ENCODE peak calls at places on chromosomes 1 and 21, in six cellular contexts. One of them, this sample, is unnamed.

GRCh38 chr1:29698033-29698432 is 461.7 kb downstream of the PTPRU start:
- DNase-seq in astrocyte: peak
- DNase-seq in breast epithelium: no peak
- DNase-seq in colonic mucosa: peak
- DNase-seq in right lobe of liver: peak
- DNase-seq in testis: no peak
- DNase-seq in this sample: no peak

GRCh38 chr1:222399197-222399596 is 148.7 kb downstream of the HHIPL2 start:
- DNase-seq in astrocyte: no peak
- DNase-seq in breast epithelium: no peak
- DNase-seq in colonic mucosa: no peak
- DNase-seq in right lobe of liver: no peak
- DNase-seq in testis: no peak
- DNase-seq in this sample: no peak

GRCh38 chr21:35840197-35840799 is 220.0 kb downstream of the SETD4 start:
- DNase-seq in astrocyte: peak
- DNase-seq in breast epithelium: no peak
- DNase-seq in colonic mucosa: peak
- DNase-seq in right lobe of liver: no peak
- DNase-seq in testis: peak
- DNase-seq in this sample: peak

GRCh38 chr1:92326681-92327080 is 27.8 kb downstream of the RPAP2 start:
- DNase-seq in astrocyte: no peak
- DNase-seq in breast epithelium: no peak
- DNase-seq in colonic mucosa: no peak
- DNase-seq in right lobe of liver: no peak
- DNase-seq in testis: no peak
- DNase-seq in this sample: no peak

GRCh38 chr21:31641416-31641922 is 18.0 kb upstream of the SOD1 start:
- DNase-seq in astrocyte: no peak
- DNase-seq in breast epithelium: no peak
- DNase-seq in colonic mucosa: no peak
- DNase-seq in right lobe of liver: no peak
- DNase-seq in testis: no peak
- DNase-seq in this sample: no peak

GRCh38 chr1:172973424-172973823 is 77.3 kb downstream of the TNFSF18 start:
- DNase-seq in astrocyte: peak
- DNase-seq in breast epithelium: no peak
- DNase-seq in colonic mucosa: no peak
- DNase-seq in right lobe of liver: no peak
- DNase-seq in testis: no peak
- DNase-seq in this sample: no peak

GRCh38 chr1:160740133-160740688 is 1.2 kb downstream of the SLAMF7 start:
- DNase-seq in astrocyte: no peak
- DNase-seq in breast epithelium: no peak
- DNase-seq in colonic mucosa: no peak
- DNase-seq in right lobe of liver: no peak
- DNase-seq in testis: no peak
- DNase-seq in this sample: no peak

GRCh38 chr1:85864727-85865126 is 156.5 kb upstream of the ZNHIT6 start:
- DNase-seq in astrocyte: no peak
- DNase-seq in breast epithelium: no peak
- DNase-seq in colonic mucosa: no peak
- DNase-seq in right lobe of liver: no peak
- DNase-seq in testis: no peak
- DNase-seq in this sample: no peak

GRCh38 chr1:114715952-114716303 is 643 bp downstream of the NRAS start:
- DNase-seq in astrocyte: peak
- DNase-seq in breast epithelium: no peak
- DNase-seq in colonic mucosa: no peak
- DNase-seq in right lobe of liver: no peak
- DNase-seq in testis: no peak
- DNase-seq in this sample: no peak

GRCh38 chr1:18241932-18242331 is 134.3 kb downstream of the IGSF21 start:
- DNase-seq in astrocyte: no peak
- DNase-seq in breast epithelium: no peak
- DNase-seq in colonic mucosa: no peak
- DNase-seq in right lobe of liver: no peak
- DNase-seq in testis: no peak
- DNase-seq in this sample: no peak

GRCh38 chr1:207841318-207841717 is 69.6 kb downstream of the CD34 start:
- DNase-seq in astrocyte: no peak
- DNase-seq in breast epithelium: no peak
- DNase-seq in colonic mucosa: no peak
- DNase-seq in right lobe of liver: no peak
- DNase-seq in testis: no peak
- DNase-seq in this sample: no peak

GRCh38 chr1:207844374-207844773 is 66.6 kb downstream of the CD34 start:
- DNase-seq in astrocyte: no peak
- DNase-seq in breast epithelium: no peak
- DNase-seq in colonic mucosa: no peak
- DNase-seq in right lobe of liver: no peak
- DNase-seq in testis: no peak
- DNase-seq in this sample: no peak

GRCh38 chr1:207840380-207840779 is 70.5 kb downstream of the CD34 start:
- DNase-seq in astrocyte: no peak
- DNase-seq in breast epithelium: no peak
- DNase-seq in colonic mucosa: no peak
- DNase-seq in right lobe of liver: no peak
- DNase-seq in testis: no peak
- DNase-seq in this sample: no peak

GRCh38 chr1:207842506-207842905 is 68.4 kb downstream of the CD34 start:
- DNase-seq in astrocyte: no peak
- DNase-seq in breast epithelium: no peak
- DNase-seq in colonic mucosa: no peak
- DNase-seq in right lobe of liver: no peak
- DNase-seq in testis: no peak
- DNase-seq in this sample: no peak

GRCh38 chr1:207841907-207842306 is 69.0 kb downstream of the CD34 start:
- DNase-seq in astrocyte: no peak
- DNase-seq in breast epithelium: no peak
- DNase-seq in colonic mucosa: no peak
- DNase-seq in right lobe of liver: no peak
- DNase-seq in testis: no peak
- DNase-seq in this sample: no peak
- H3K27ac ChIP-seq in astrocyte: no peak
- H3K27ac ChIP-seq in breast epithelium: peak
- H3K27ac ChIP-seq in colonic mucosa: no peak
- H3K27ac ChIP-seq in right lobe of liver: no peak
- H3K27ac ChIP-seq in testis: no peak
- H3K27ac ChIP-seq in this sample: no peak

GRCh38 chr1:5565281-5565680 is 426.9 kb downstream of the NPHP4 start:
- DNase-seq in astrocyte: no peak
- DNase-seq in breast epithelium: no peak
- DNase-seq in colonic mucosa: peak
- DNase-seq in right lobe of liver: no peak
- DNase-seq in testis: no peak
- DNase-seq in this sample: no peak

GRCh38 chr1:5570931-5571330 is 421.3 kb downstream of the NPHP4 start:
- DNase-seq in astrocyte: no peak
- DNase-seq in breast epithelium: no peak
- DNase-seq in colonic mucosa: peak
- DNase-seq in right lobe of liver: no peak
- DNase-seq in testis: no peak
- DNase-seq in this sample: no peak

GRCh38 chr1:5565726-5566125 is 426.5 kb downstream of the NPHP4 start:
- DNase-seq in astrocyte: no peak
- DNase-seq in breast epithelium: no peak
- DNase-seq in colonic mucosa: peak
- DNase-seq in right lobe of liver: no peak
- DNase-seq in testis: no peak
- DNase-seq in this sample: no peak

GRCh38 chr1:5566924-5567323 is 425.3 kb downstream of the NPHP4 start:
- DNase-seq in astrocyte: no peak
- DNase-seq in breast epithelium: no peak
- DNase-seq in colonic mucosa: no peak
- DNase-seq in right lobe of liver: no peak
- DNase-seq in testis: no peak
- DNase-seq in this sample: no peak

GRCh38 chr1:5567839-5568238 is 424.4 kb downstream of the NPHP4 start:
- DNase-seq in astrocyte: no peak
- DNase-seq in breast epithelium: no peak
- DNase-seq in colonic mucosa: no peak
- DNase-seq in right lobe of liver: no peak
- DNase-seq in testis: no peak
- DNase-seq in this sample: no peak
- TF ChIP-seq CTCF in astrocyte: no peak
- TF ChIP-seq CTCF in breast epithelium: no peak
- TF ChIP-seq CTCF in colonic mucosa: no peak
- TF ChIP-seq CTCF in right lobe of liver: no peak
- TF ChIP-seq CTCF in testis: no peak
- TF ChIP-seq CTCF in this sample: no peak

DNA sequence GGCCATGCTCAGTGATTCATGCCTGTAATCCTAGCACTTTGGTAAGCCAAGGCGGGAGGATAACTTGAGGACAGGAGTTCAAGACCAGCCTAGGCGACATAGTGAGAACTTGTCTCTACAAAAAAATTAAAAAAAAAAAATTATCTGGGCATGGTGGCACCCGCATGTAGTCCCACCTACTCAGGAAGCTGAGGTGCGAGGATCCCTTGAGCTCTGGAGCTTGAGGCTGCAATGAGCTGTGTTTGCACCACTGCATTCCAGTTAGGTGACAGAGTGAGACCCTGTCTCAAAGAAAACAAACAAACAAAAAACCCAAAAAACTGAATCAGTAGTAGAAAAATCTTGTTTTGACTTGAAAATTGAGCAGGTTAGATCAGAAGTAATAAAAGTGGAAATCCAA is 67.1 kb upstream of the IPO9 start:
- DNase-seq in astrocyte: no peak
- DNase-seq in breast epithelium: no peak
- DNase-seq in colonic mucosa: no peak
- DNase-seq in right lobe of liver: no peak
- DNase-seq in testis: no peak
- DNase-seq in this sample: no peak
- H3K4me3 ChIP-seq in astrocyte: no peak
- H3K4me3 ChIP-seq in breast epithelium: no peak
- H3K4me3 ChIP-seq in colonic mucosa: no peak
- H3K4me3 ChIP-seq in right lobe of liver: no peak
- H3K4me3 ChIP-seq in testis: no peak
- H3K4me3 ChIP-seq in this sample: no peak

DNA sequence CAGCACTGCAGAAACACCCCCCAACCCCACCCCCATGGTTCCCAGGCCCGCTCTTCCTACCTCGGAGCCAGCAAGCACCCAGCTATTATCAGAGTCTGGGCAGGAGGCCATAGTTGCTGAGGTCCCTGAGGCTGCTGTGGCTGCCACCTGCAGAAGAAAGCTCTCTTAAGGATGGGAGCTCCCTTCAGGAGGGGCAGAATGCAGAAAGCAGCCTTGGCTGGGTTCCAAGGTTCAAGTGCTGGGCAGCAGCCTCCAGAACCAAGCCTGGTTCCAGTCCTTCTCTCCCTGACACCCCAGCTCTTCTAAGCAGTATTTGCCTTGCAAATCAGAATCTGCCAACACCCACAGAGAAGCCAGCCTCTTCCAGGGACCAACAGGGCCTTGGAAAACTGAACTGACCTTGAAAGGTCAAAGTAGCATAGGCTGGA is 2.3 kb downstream of the PBXIP1 start:
- DNase-seq in astrocyte: no peak
- DNase-seq in breast epithelium: no peak
- DNase-seq in colonic mucosa: no peak
- DNase-seq in right lobe of liver: no peak
- DNase-seq in testis: no peak
- DNase-seq in this sample: no peak
- H3K27ac ChIP-seq in astrocyte: no peak
- H3K27ac ChIP-seq in breast epithelium: no peak
- H3K27ac ChIP-seq in colonic mucosa: no peak
- H3K27ac ChIP-seq in right lobe of liver: no peak
- H3K27ac ChIP-seq in testis: no peak
- H3K27ac ChIP-seq in this sample: peak

GRCh38 chr1:213008564-213008963 is 7.1 kb downstream of the ANGEL2 start:
- DNase-seq in astrocyte: no peak
- DNase-seq in breast epithelium: no peak
- DNase-seq in colonic mucosa: no peak
- DNase-seq in right lobe of liver: no peak
- DNase-seq in testis: no peak
- DNase-seq in this sample: no peak

GRCh38 chr1:213003281-213003680 is 12.4 kb downstream of the ANGEL2 start:
- DNase-seq in astrocyte: no peak
- DNase-seq in breast epithelium: no peak
- DNase-seq in colonic mucosa: no peak
- DNase-seq in right lobe of liver: no peak
- DNase-seq in testis: no peak
- DNase-seq in this sample: no peak
- TF ChIP-seq CTCF in astrocyte: no peak
- TF ChIP-seq CTCF in breast epithelium: no peak
- TF ChIP-seq CTCF in colonic mucosa: no peak
- TF ChIP-seq CTCF in right lobe of liver: no peak
- TF ChIP-seq CTCF in testis: no peak
- TF ChIP-seq CTCF in this sample: no peak

GRCh38 chr1:228416217-228416971 is at the start of gene TRIM17:
- DNase-seq in astrocyte: no peak
- DNase-seq in breast epithelium: no peak
- DNase-seq in colonic mucosa: no peak
- DNase-seq in right lobe of liver: no peak
- DNase-seq in testis: no peak
- DNase-seq in this sample: no peak
- H3K4me3 ChIP-seq in astrocyte: peak
- H3K4me3 ChIP-seq in breast epithelium: peak
- H3K4me3 ChIP-seq in colonic mucosa: peak
- H3K4me3 ChIP-seq in right lobe of liver: peak
- H3K4me3 ChIP-seq in testis: peak
- H3K4me3 ChIP-seq in this sample: peak

GRCh38 chr1:7609311-7609994 is 161.6 kb upstream of the VAMP3 start:
- DNase-seq in astrocyte: no peak
- DNase-seq in breast epithelium: no peak
- DNase-seq in colonic mucosa: no peak
- DNase-seq in right lobe of liver: no peak
- DNase-seq in testis: no peak
- DNase-seq in this sample: no peak
- H3K27ac ChIP-seq in astrocyte: no peak
- H3K27ac ChIP-seq in breast epithelium: no peak
- H3K27ac ChIP-seq in colonic mucosa: no peak
- H3K27ac ChIP-seq in right lobe of liver: no peak
- H3K27ac ChIP-seq in testis: no peak
- H3K27ac ChIP-seq in this sample: no peak

GRCh38 chr1:196423612-196424011 is 184.6 kb downstream of the KCNT2 start:
- DNase-seq in astrocyte: peak
- DNase-seq in breast epithelium: no peak
- DNase-seq in colonic mucosa: no peak
- DNase-seq in right lobe of liver: no peak
- DNase-seq in testis: no peak
- DNase-seq in this sample: no peak

GRCh38 chr1:196425513-196425912 is 182.7 kb downstream of the KCNT2 start:
- DNase-seq in astrocyte: no peak
- DNase-seq in breast epithelium: no peak
- DNase-seq in colonic mucosa: no peak
- DNase-seq in right lobe of liver: no peak
- DNase-seq in testis: no peak
- DNase-seq in this sample: no peak
- TF ChIP-seq CTCF in astrocyte: peak
- TF ChIP-seq CTCF in breast epithelium: no peak
- TF ChIP-seq CTCF in colonic mucosa: no peak
- TF ChIP-seq CTCF in right lobe of liver: no peak
- TF ChIP-seq CTCF in testis: no peak
- TF ChIP-seq CTCF in this sample: no peak

This sample was measured in gastrocnemius medialis.